ENCODE peak calls at places on chromosomes 6 and 20, in ten cellular contexts. V is mucosa of descending colon; H is astrocyte of the spinal cord; J is choroid plexus epithelial cell; B is effector memory CD8-positive, alpha-beta T cell; R is thyroid gland; K is NCI-H1436; C is aorta; T is MM.1S; Z is fibroblast of mammary gland. U is an unnamed sample.
A peak's percentile ranks its signal among the peaks of the same experiment; 100 is the strongest.

GRCh38 chr20:57224641-57225138 is 41.8 kb downstream of the BMP7 start:
- DNase-seq in V (peak; percentile 15), H (no peak), J (no peak), B (no peak), R (no peak), K (no peak), C (no peak), T (no peak), Z (no peak), U (no peak)

GRCh38 chr20:32823078-32823477 is 3.3 kb downstream of the MAPRE1 start:
- DNase-seq in V (no peak), H (peak; percentile 66), J (peak; percentile 88), B (no peak), R (no peak), K (no peak), C (no peak), T (no peak), Z (peak; percentile 81), U (peak; percentile 33)

GRCh38 chr6:120805267-120805666 is 529.0 kb downstream of the TBC1D32 start:
- DNase-seq in V (no peak), H (peak; percentile 52), J (no peak), B (no peak), R (no peak), K (no peak), C (no peak), T (no peak), Z (peak; percentile 4), U (no peak)

GRCh38 chr6:157885211-157885788 is 62.3 kb downstream of the SNX9 start:
- DNase-seq in V (no peak), H (no peak), J (peak; percentile 58), B (no peak), R (no peak), K (no peak), C (no peak), T (no peak), Z (no peak), U (peak; percentile 41)

GRCh38 chr6:159742165-159742564 is 14.9 kb downstream of the WTAP start:
- DNase-seq in V (no peak), H (no peak), J (no peak), B (no peak), R (no peak), K (no peak), C (no peak), T (no peak), Z (no peak), U (no peak)

GRCh38 chr6:143802833-143803565 is 40.1 kb upstream of the LTV1 start:
- DNase-seq in V (no peak), H (no peak), J (peak; percentile 53), B (no peak), R (no peak), K (no peak), C (no peak), T (no peak), Z (peak; percentile 75), U (no peak)

GRCh38 chr20:38692436-38693411 is 31.6 kb upstream of the SLC32A1 start:
- DNase-seq in V (peak; percentile 79), H (peak; percentile 72), J (peak; percentile 82), B (peak; percentile 51), R (peak; percentile 34), K (peak; percentile 53), C (peak; percentile 59), T (peak; percentile 63), Z (peak; percentile 64), U (peak; percentile 62)

GRCh38 chr20:46694484-46694883 is 5.2 kb upstream of the TP53RK start:
- DNase-seq in V (no peak), H (peak; percentile 18), J (peak; percentile 81), B (no peak), R (no peak), K (no peak), C (no peak), T (peak; percentile 38), Z (peak; percentile 78), U (no peak)

GRCh38 chr6:96213768-96214167 is 198.0 kb downstream of the FUT9 start:
- DNase-seq in V (no peak), H (no peak), J (no peak), B (no peak), R (no peak), K (no peak), C (no peak), T (no peak), Z (no peak), U (no peak)

GRCh38 chr6:391559-392440 is at the start of gene IRF4:
- DNase-seq in V (peak; percentile 59), H (no peak), J (no peak), B (peak; percentile 26), R (no peak), K (no peak), C (no peak), T (peak; percentile 88), Z (peak; percentile 9), U (peak; percentile 80)

GRCh38 chr6:111661541-111662041 is 55.9 kb upstream of the TRAF3IP2 start:
- DNase-seq in V (peak; percentile 49), H (no peak), J (no peak), B (no peak), R (peak; percentile 70), K (no peak), C (no peak), T (no peak), Z (no peak), U (no peak)

GRCh38 chr20:61980647-61981583 is 84.8 kb downstream of the TAF4 start:
- DNase-seq in V (peak; percentile 30), H (peak; percentile 22), J (peak; percentile 56), B (no peak), R (no peak), K (no peak), C (no peak), T (peak; percentile 8), Z (peak; percentile 20), U (no peak)

GRCh38 chr6:24357336-24358218 is at the start of gene DCDC2:
- DNase-seq in V (peak; percentile 86), H (no peak), J (peak; percentile 13), B (peak; percentile 9), R (peak; percentile 96), K (no peak), C (peak; percentile 49), T (no peak), Z (peak; percentile 2), U (peak; percentile 20)

U was measured in activated naive CD8-positive, alpha-beta T cell treated with anti-CD3 and anti-CD28 coated beads, Interleukin-2, amount 50 U/mL, for 24 hours.